ENCODE peak calls at places on chromosomes 1 and 21, in five cellular contexts. T is esophagus squamous epithelium, R is Karpas-422, M is uterus, W is left ventricle myocardium inferior. Z is an unnamed sample.

GRCh38 chr1:164561007-164561406 is 2.0 kb downstream of the PBX1 start:
- DNase-seq in W (no peak), T (no peak), R (no peak), M (no peak), Z (peak; percentile 27)

GRCh38 chr1:65418522-65419185 is 1.8 kb upstream of the LEPR start:
- DNase-seq in R (no peak), T (no peak), M (no peak), W (no peak), Z (peak; percentile 23)

GRCh38 chr1:161826478-161826877 is 60.4 kb downstream of the ATF6 start:
- DNase-seq in M (no peak), R (no peak), W (no peak), T (no peak), Z (no peak)

GRCh38 chr1:100627018-100627716 is 89.2 kb downstream of the GPR88 start:
- DNase-seq in R (peak; percentile 32), M (no peak), W (no peak), T (no peak), Z (no peak)

GRCh38 chr1:46456411-46456963 is 33.1 kb upstream of the DMBX1 start:
- DNase-seq in R (no peak), T (no peak), W (no peak), M (no peak), Z (no peak)

GRCh38 chr1:206471993-206472392 is 1.7 kb downstream of the IKBKE start:
- DNase-seq in W (no peak), T (no peak), R (no peak), M (no peak), Z (no peak)

GRCh38 chr21:35189077-35189863 is 140.2 kb upstream of the RUNX1 start:
- DNase-seq in R (peak; percentile 94), W (no peak), M (peak; percentile 46), T (no peak), Z (peak; percentile 48)

GRCh38 chr1:3684031-3684430 is 31.7 kb downstream of the TP73 start:
- DNase-seq in R (no peak), W (no peak), T (no peak), M (no peak), Z (no peak)

GRCh38 chr1:16393255-16394177 is 26.5 kb downstream of the SZRD1 start:
- DNase-seq in T (no peak), R (no peak), W (no peak), M (no peak), Z (no peak)

GRCh38 chr1:31573261-31573660 is 3.1 kb upstream of the TINAGL1 start:
- DNase-seq in R (no peak), M (no peak), W (no peak), T (no peak), Z (peak; percentile 41)

GRCh38 chr1:22731924-22732522 is 21.4 kb downstream of the EPHB2 start:
- DNase-seq in T (no peak), W (no peak), R (peak; percentile 75), M (no peak), Z (no peak)

GRCh38 chr1:115069186-115069585 is 20.1 kb downstream of the TSPAN2 start:
- DNase-seq in W (no peak), R (no peak), T (no peak), M (peak; percentile 51), Z (no peak)

GRCh38 chr1:183806086-183806485 is 1.2 kb downstream of the RGL1 start:
- DNase-seq in W (no peak), R (no peak), M (no peak), T (no peak), Z (peak; percentile 59)

DNA sequence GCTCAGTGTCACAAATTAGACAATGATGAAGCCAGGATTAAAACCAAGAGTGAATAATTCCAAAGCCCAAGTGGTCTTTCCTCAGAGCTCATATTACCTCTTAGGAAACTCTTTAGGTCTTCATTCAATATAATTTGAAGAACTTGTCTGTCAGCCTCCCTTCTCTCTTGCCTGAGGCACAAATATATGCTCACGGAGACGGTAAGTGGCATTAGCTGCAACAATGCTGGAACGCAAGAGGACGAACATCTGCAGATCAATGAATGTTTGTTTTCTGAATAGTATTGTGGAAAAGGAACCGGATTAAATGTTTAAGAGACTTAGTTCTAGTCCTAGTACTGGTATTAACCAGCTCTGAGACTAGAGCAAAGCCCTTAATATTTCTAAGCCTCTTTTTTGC is 39.7 kb upstream of the LYST start:
- DNase-seq in R (no peak), M (no peak), W (no peak), T (no peak), Z (no peak)
- H3K4me1 ChIP-seq in R (no peaks in the 10 kb centered on the region), M (no peaks in the 10 kb centered on the region), W (no peaks in the 10 kb centered on the region), T (peaks cover 36% of the 10 kb centered on the region), Z (peaks cover 57% of the 10 kb centered on the region)

GRCh38 chr1:167629681-167630567 is at the start of gene RCSD1:
- DNase-seq in M (peak; percentile 15), R (peak; percentile 87), T (no peak), W (peak; percentile 58), Z (no peak)

GRCh38 chr1:167628754-167629515 is 1.1 kb upstream of the RCSD1 start:
- DNase-seq in M (peak; percentile 5), W (no peak), R (peak; percentile 57), T (no peak), Z (no peak)

GRCh38 chr1:167631386-167631941 is 1.4 kb downstream of the RCSD1 start:
- DNase-seq in R (peak; percentile 60), W (no peak), T (no peak), M (no peak), Z (no peak)

GRCh38 chr1:167631987-167632680 is 2.1 kb downstream of the RCSD1 start:
- DNase-seq in T (no peak), W (no peak), R (peak; percentile 63), M (no peak), Z (no peak)

GRCh38 chr1:167630568-167631385 is 745 bp downstream of the RCSD1 start:
- DNase-seq in W (no peak), M (no peak), R (peak; percentile 68), T (no peak), Z (no peak)
- H3K4me1 ChIP-seq in W (peaks cover 83% of the 10 kb centered on the region), M (no peaks in the 10 kb centered on the region), R (peaks cover 88% of the 10 kb centered on the region), T (peaks cover 16% of the 10 kb centered on the region), Z (no peaks in the 10 kb centered on the region)

DNA sequence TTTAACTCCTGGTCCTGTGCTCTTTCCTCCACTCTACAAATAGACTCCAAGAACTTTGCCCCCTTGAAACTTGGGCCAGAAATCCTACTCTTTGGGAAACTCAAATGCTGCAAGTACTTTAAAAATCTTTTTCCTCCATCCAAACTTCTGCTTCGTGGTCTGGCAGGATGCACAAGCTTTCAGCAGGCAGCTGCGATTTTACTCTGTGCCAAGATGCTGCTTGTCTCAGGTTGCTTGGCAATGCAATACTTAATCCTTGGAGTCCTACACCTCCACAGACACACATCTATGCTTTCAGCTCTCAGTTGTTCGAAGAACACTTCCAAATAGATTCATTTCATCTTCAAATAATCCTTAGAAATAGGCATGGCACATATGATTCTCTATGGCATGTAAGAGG is 435.3 kb upstream of the USP24 start:
- DNase-seq in M (no peak), T (no peak), R (no peak), W (no peak), Z (no peak)
- H3K4me1 ChIP-seq in M (no peaks in the 10 kb centered on the region), T (no peaks in the 10 kb centered on the region), R (no peaks in the 10 kb centered on the region), W (no peaks in the 10 kb centered on the region), Z (no peaks in the 10 kb centered on the region)

DNA sequence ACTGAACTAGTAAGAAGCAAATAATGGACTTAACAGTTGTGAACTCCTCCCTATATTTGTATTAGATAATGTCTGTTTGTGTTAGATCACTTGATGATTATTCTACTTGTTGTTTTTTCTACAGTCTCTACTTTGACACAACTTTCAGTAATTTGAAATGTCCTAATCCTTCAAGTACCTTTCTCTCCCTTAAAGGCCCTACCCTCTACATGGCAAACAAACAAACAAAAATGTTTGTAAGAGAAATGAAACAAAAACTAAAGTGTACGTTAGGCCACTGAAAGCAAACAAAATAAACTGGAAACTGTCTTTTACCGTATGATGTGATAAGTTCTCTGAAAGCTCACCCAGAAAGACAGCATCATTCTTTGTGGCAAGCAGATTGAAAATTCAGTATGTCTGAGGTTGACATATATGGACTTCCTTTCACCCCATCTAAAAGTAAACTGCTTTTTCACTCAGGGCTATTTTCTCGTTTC is 255.9 kb upstream of the SNX7 start:
- DNase-seq in T (no peak), R (no peak), M (no peak), W (no peak), Z (peak; percentile 27)
- H3K4me1 ChIP-seq in T (no peaks in the 10 kb centered on the region), R (no peaks in the 10 kb centered on the region), M (no peaks in the 10 kb centered on the region), W (no peaks in the 10 kb centered on the region), Z (peaks cover 3% of the 10 kb centered on the region)

GRCh38 chr21:42523941-42524340 is 10.3 kb downstream of the SLC37A1 start:
- DNase-seq in M (no peak), T (no peak), W (no peak), R (no peak), Z (no peak)
- H3K4me1 ChIP-seq in M (no peaks in the 10 kb centered on the region), T (no peaks in the 10 kb centered on the region), W (peaks cover 47% of the 10 kb centered on the region), R (peaks cover 95% of the 10 kb centered on the region), Z (peaks cover 26% of the 10 kb centered on the region)

GRCh38 chr1:56506314-56506743 is 73.0 kb downstream of the PLPP3 start:
- DNase-seq in T (no peak), W (peak; percentile 38), R (no peak), M (peak; percentile 33), Z (no peak)

GRCh38 chr1:56507925-56508522 is 71.3 kb downstream of the PLPP3 start:
- DNase-seq in T (no peak), R (no peak), W (peak; percentile 16), M (no peak), Z (no peak)

GRCh38 chr1:56506951-56507437 is 72.4 kb downstream of the PLPP3 start:
- DNase-seq in T (no peak), R (no peak), M (no peak), W (no peak), Z (no peak)

GRCh38 chr1:56508523-56508983 is 70.8 kb downstream of the PLPP3 start:
- DNase-seq in W (peak; percentile 72), T (no peak), M (no peak), R (no peak), Z (no peak)

DNA sequence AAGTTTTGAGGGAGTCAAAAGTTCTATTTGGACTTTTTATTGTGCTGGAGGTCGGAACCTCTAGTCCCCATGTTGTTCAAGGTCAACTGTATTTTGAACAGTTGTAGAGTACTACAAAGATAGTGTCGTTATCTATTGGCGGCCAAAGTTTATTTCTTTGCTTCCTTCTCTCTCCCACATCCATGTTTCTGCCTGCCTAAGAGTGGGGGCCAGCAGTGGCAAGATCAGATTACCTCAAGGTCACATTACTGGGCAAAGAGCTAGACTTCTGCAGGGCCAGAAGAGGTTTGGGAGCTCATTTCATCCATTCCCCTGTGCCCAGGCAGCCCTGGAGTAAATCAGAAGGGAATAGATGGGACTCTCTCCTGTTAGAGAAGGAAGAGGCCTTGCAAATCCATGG is 73.6 kb downstream of the PLPP3 start:
- DNase-seq in T (no peak), R (no peak), W (no peak), M (no peak), Z (no peak)
- H3K4me1 ChIP-seq in T (peaks cover 33% of the 10 kb centered on the region), R (peaks cover 5% of the 10 kb centered on the region), W (peaks cover 100% of the 10 kb centered on the region), M (no peaks in the 10 kb centered on the region), Z (no peaks in the 10 kb centered on the region)

GRCh38 chr1:154403300-154403943 is 1.7 kb upstream of the IL6R start:
- DNase-seq in R (no peak), T (no peak), W (no peak), M (no peak), Z (no peak)
- H3K4me1 ChIP-seq in R (peaks cover 32% of the 10 kb centered on the region), T (peaks cover 27% of the 10 kb centered on the region), W (peaks cover 41% of the 10 kb centered on the region), M (peaks cover 15% of the 10 kb centered on the region), Z (peaks cover 35% of the 10 kb centered on the region)

GRCh38 chr1:87404306-87404705 is 75.6 kb downstream of the LMO4 start:
- DNase-seq in M (no peak), T (no peak), W (no peak), R (no peak), Z (no peak)
- H3K4me1 ChIP-seq in M (no peaks in the 10 kb centered on the region), T (peaks cover 3% of the 10 kb centered on the region), W (peaks cover 14% of the 10 kb centered on the region), R (peaks cover 26% of the 10 kb centered on the region), Z (no peaks in the 10 kb centered on the region)

GRCh38 chr1:201313086-201313485 is 29.8 kb downstream of the PKP1 start:
- DNase-seq in T (no peak), M (no peak), W (no peak), R (no peak), Z (no peak)
- H3K4me1 ChIP-seq in T (peaks cover 39% of the 10 kb centered on the region), M (no peaks in the 10 kb centered on the region), W (peaks cover 37% of the 10 kb centered on the region), R (no peaks in the 10 kb centered on the region), Z (no peaks in the 10 kb centered on the region)